ENCODE peak calls at places on chromosomes 13 and 19, in six cellular contexts. V, S, K, Y, R and C are unnamed samples.

GRCh38 chr13:59677966-59678814 is 485.5 kb downstream of the DIAPH3 start:
- DNase-seq in V (no peak), S (no peak), K (no peak), R (peak), Y (no peak), C (peak)

GRCh38 chr13:53631511-53631910 is 602.9 kb downstream of the OLFM4 start:
- DNase-seq in Y (no peak), R (no peak), K (no peak), V (no peak), S (no peak), C (no peak)

GRCh38 chr13:51781246-51782022 is 22.5 kb downstream of the DHRS12 start:
- DNase-seq in Y (no peak), R (peak), K (no peak), V (no peak), S (no peak), C (peak)

GRCh38 chr13:21672811-21673591 is 2.1 kb downstream of the FGF9 start:
- DNase-seq in R (no peak), Y (peak), S (no peak), V (no peak), K (no peak), C (peak)

GRCh38 chr13:76472916-76473315 is 413.3 kb downstream of the KCTD12 start:
- DNase-seq in K (no peak), S (no peak), V (no peak), Y (no peak), R (no peak), C (no peak)

GRCh38 chr13:77511552-77511951 is 24.0 kb upstream of the SCEL start:
- DNase-seq in K (no peak), S (no peak), V (no peak), R (no peak), Y (no peak), C (no peak)

GRCh38 chr19:12792048-12792852 is 964 bp downstream of the JUNB start:
- DNase-seq in K (peak), Y (peak), V (peak), R (peak), S (no peak), C (peak)

GRCh38 chr19:49421039-49421877 is 2.0 kb downstream of the PTH2 start:
- DNase-seq in R (peak), V (no peak), S (no peak), K (peak), Y (peak), C (peak)

GRCh38 chr19:48351341-48351752 is 12.4 kb downstream of the TMEM143 start:
- DNase-seq in V (peak), R (peak), S (peak), K (peak), Y (peak), C (peak)

GRCh38 chr13:57632276-57633140 is 964 bp downstream of the PCDH17 start:
- DNase-seq in V (no peak), Y (no peak), S (no peak), R (peak), K (no peak), C (no peak)

GRCh38 chr13:102907886-102908515 is 62.2 kb downstream of the ERCC5 start:
- DNase-seq in R (no peak), K (no peak), Y (no peak), V (no peak), S (no peak), C (peak)

DNA sequence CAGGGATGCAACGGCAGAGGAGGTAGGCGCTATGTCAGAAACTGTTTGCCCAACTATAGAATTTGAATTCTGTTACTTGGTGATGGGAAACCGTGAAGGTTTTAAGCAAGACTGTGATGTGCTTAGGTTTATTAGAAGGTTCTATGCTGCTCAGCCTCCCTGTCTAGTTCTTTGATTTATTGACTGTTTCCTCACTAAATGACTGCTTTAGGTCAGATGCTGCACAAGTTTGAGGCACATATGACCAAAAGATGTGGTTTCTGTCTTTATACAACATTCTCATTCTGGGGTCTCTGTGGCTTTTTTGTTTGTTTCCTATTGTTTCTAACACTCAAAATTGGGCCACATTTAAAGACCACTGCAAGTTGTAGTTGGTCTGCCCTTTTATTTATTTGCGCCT is 323.0 kb upstream of the OBI1 start:
- DNase-seq in V (no peak), K (no peak), S (no peak), Y (no peak), R (no peak), C (no peak)
- H3K27ac ChIP-seq in V (no peak), K (no peak), S (no peak), Y (no peak), R (no peak), C (no peak)

GRCh38 chr13:106275441-106276032 is 259.9 kb downstream of the EFNB2 start:
- DNase-seq in K (no peak), S (no peak), R (no peak), Y (no peak), V (no peak), C (no peak)

GRCh38 chr13:106277483-106278154 is 257.8 kb downstream of the EFNB2 start:
- DNase-seq in Y (no peak), S (no peak), K (no peak), V (no peak), R (no peak), C (no peak)

GRCh38 chr13:106276876-106277275 is 258.6 kb downstream of the EFNB2 start:
- DNase-seq in K (no peak), R (no peak), Y (no peak), V (no peak), S (no peak), C (no peak)

DNA sequence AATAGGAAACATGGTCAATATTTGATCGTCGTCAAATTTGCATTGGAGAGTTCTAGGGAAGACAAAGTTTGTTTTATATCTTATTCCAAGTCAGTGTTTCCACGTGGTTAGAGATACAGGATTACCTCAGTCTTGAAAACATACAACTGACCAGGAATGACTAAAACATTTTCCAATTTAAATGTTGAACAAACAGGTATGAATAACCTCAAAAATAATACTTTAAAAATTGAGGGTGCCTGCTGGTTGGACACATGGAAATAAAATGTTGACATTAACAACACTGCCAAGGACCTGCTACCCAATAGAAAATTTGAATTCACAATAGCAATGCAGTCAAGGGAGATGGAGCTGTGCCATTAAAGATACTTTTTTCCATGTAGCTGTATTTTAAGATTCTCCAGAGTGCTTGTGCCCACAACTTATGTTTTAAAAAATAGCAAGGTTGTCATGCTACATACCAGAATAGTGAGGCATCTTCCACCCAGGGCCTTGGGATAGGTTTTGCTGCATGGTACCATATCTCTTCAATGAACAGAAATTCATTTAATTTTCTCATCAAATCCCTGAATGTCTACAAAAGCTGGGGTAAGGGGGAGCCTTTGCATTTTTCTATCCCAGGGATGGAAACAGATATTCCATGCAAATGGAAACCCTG is 260.8 kb downstream of the EFNB2 start:
- DNase-seq in V (no peak), K (no peak), Y (no peak), S (no peak), R (no peak), C (no peak)
- H3K4me3 ChIP-seq in V (no peak), K (no peak), Y (no peak), S (no peak), R (no peak), C (no peak)

DNA sequence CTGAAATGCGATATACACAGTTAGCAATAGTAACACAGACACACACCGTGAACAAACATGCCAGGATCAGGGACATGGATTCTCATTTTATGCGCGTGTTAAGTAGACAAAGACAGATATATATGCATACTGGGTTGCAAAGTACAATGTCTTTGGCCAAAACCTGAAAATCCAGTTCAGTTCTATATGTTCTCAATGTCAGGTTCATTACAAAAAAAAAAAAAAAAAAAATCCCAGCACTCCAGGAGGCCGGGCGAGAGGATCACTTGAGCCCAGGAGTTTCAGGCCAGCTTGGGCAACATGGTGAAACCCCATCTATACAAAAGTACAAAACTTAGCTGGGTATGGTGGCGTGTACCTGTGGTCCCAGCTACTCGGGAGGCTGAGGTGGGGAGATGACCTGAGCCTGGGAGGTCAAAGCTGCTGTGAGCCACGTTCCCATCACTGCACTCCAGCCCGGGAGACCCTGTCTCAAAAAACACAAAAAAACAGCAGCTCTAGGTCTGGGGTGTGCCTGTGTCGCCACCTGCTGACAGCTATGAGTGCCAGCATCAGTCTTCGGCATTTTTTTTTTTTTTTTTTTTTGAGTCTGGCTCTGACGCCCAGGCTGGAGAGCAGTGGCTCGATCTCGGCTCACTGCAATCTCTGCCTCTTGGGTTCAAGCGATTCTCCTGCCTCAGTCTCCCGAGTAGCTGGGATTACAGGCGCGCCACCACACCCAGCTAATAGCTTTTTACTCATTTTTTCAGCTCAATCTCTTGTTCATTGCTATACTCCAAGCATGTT is 10.3 kb downstream of the AP2S1 start:
- DNase-seq in Y (no peak), S (no peak), K (no peak), V (peak), R (peak), C (peak)
- H3K27ac ChIP-seq in Y (peak), S (peak), K (no peak), V (no peak), R (peak), C (peak)

GRCh38 chr13:99958402-99959126 is 13.0 kb downstream of the ZIC5 start:
- DNase-seq in R (no peak), S (no peak), V (no peak), Y (no peak), K (no peak), C (no peak)

GRCh38 chr13:99959127-99959529 is 12.4 kb downstream of the ZIC5 start:
- DNase-seq in Y (no peak), K (no peak), R (no peak), V (no peak), S (no peak), C (no peak)

GRCh38 chr13:99961634-99962033 is 9.9 kb downstream of the ZIC5 start:
- DNase-seq in R (no peak), S (no peak), K (no peak), V (no peak), Y (no peak), C (no peak)

GRCh38 chr13:99960663-99961440 is 10.7 kb downstream of the ZIC5 start:
- DNase-seq in S (no peak), V (no peak), R (no peak), K (no peak), Y (no peak), C (no peak)

GRCh38 chr13:99959538-99960230 is 11.9 kb downstream of the ZIC5 start:
- DNase-seq in K (no peak), V (no peak), R (no peak), Y (no peak), S (no peak), C (no peak)
- H3K4me3 ChIP-seq in K (no peak), V (no peak), R (no peak), Y (no peak), S (no peak), C (no peak)

GRCh38 chr13:44434441-44435141 is 61.0 kb downstream of the SERP2 start:
- DNase-seq in S (no peak), Y (no peak), R (no peak), K (no peak), V (peak), C (no peak)

GRCh38 chr13:44435142-44435982 is 61.7 kb downstream of the SERP2 start:
- DNase-seq in K (peak), V (peak), Y (peak), R (peak), S (peak), C (peak)

GRCh38 chr13:44432595-44432994 is 59.0 kb downstream of the SERP2 start:
- DNase-seq in R (no peak), S (no peak), K (no peak), Y (no peak), V (peak), C (no peak)

GRCh38 chr13:44431150-44431549 is 57.5 kb downstream of the SERP2 start:
- DNase-seq in V (no peak), Y (peak), R (peak), K (no peak), S (no peak), C (peak)

GRCh38 chr13:44433863-44434262 is 60.2 kb downstream of the SERP2 start:
- DNase-seq in Y (no peak), R (no peak), K (no peak), S (no peak), V (no peak), C (no peak)
- H3K27ac ChIP-seq in Y (peak), R (peak), K (peak), S (peak), V (peak), C (peak)

GRCh38 chr19:14843587-14843986 is 5.1 kb downstream of the OR7A10 start:
- DNase-seq in S (no peak), R (no peak), Y (no peak), K (no peak), V (no peak), C (no peak)

GRCh38 chr19:14837391-14837790 is 2.4 kb upstream of the OR7A5 start:
- DNase-seq in R (no peak), V (no peak), S (no peak), Y (no peak), K (no peak), C (no peak)

GRCh38 chr19:14840206-14840605 is 5.2 kb upstream of the OR7A5 start:
- DNase-seq in Y (no peak), S (no peak), K (no peak), R (no peak), V (no peak), C (no peak)

GRCh38 chr19:14848822-14849221 is at the start of gene OR7A10:
- DNase-seq in V (no peak), R (no peak), Y (no peak), S (no peak), K (no peak), C (no peak)

DNA sequence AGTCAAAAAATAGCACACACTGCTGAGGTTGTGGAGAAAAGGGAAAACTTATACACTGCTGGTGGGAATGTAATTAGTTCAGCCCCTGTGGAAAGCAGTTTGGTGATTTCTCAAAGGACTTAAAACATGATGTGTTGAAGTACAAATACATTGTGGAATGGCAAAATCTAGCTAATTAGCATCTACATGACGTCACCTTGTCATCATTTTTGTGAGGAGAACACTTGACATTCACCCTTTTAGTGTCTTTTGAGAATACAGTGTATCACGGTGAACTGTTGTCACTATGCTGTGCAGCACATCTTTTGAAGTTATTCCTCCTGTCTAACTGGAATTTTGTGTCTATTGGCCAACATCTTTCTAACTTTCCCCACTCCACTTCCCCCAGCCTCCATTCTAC is 5.6 kb downstream of the OR7A10 start:
- DNase-seq in V (no peak), R (no peak), S (no peak), K (no peak), Y (no peak), C (no peak)
- H3K4me3 ChIP-seq in V (no peak), R (no peak), S (no peak), K (no peak), Y (no peak), C (no peak)

GRCh38 chr19:17511724-17512573 is 500 bp downstream of the PGLS start:
- DNase-seq in V (peak), Y (peak), K (peak), S (peak), R (peak), C (peak)

GRCh38 chr19:17515408-17516149 is 4.1 kb downstream of the PGLS start:
- DNase-seq in R (no peak), S (no peak), Y (no peak), K (no peak), V (no peak), C (no peak)

GRCh38 chr19:17510220-17510993 is 1.0 kb upstream of the PGLS start:
- DNase-seq in Y (no peak), K (no peak), S (no peak), R (no peak), V (no peak), C (no peak)

GRCh38 chr19:17512574-17512939 is 1.1 kb downstream of the PGLS start:
- DNase-seq in Y (no peak), S (no peak), V (no peak), R (no peak), K (no peak), C (peak)

DNA sequence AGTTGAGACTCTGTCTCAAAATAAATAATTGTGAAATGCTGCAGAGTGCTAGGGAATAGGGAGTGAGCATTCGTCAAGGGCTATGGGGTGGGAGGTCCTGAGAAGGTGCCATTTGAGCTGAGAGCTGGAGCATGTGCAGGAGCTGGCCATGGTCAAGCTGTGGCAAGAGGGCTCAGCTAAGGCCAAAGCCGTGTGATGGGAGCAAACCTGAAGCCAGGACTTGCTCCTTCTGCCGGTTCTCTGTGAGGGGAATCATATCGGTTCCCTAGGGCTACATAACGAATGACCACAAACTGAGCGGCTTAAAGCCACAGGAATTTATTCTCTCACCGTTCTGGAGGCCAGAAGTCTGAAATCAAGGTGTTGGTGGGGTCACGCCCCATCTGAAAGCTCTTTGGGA is 2.4 kb downstream of the PGLS start:
- DNase-seq in S (no peak), V (no peak), R (no peak), K (no peak), Y (no peak), C (no peak)
- H3K27ac ChIP-seq in S (no peak), V (no peak), R (no peak), K (no peak), Y (no peak), C (no peak)

GRCh38 chr19:19488875-19489690 is 26.3 kb downstream of the TSSK6 start:
- DNase-seq in V (peak), R (peak), S (peak), K (peak), Y (peak), C (peak)

GRCh38 chr19:19488041-19488874 is 27.1 kb downstream of the TSSK6 start:
- DNase-seq in V (no peak), S (no peak), K (no peak), R (peak), Y (peak), C (peak)

GRCh38 chr19:19491321-19492025 is 23.9 kb downstream of the TSSK6 start:
- DNase-seq in V (no peak), K (no peak), Y (no peak), R (no peak), S (no peak), C (no peak)

GRCh38 chr19:19490247-19490968 is 24.9 kb downstream of the TSSK6 start:
- DNase-seq in V (peak), K (peak), Y (peak), S (peak), R (peak), C (peak)

DNA sequence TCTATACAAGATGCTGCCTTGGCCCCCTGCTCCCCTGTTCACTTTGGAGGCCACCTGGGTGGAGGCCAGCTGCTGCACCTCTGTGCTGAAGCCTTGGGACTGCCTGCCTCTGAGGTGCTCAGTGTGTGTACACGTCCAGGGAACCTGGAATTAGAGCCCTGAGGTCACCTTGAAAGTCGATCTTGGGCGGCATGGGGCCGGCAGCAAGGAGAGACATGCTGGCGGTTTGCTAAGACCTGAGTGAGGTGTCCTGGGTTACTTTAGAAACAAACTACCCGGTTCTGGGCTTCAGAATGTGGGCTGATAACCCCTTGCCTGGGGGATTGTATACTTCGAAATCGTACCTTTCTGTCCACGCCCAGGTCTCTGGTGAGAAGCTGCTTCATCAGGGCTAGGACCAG is 25.5 kb downstream of the TSSK6 start:
- DNase-seq in R (peak), Y (no peak), V (no peak), K (no peak), S (no peak), C (no peak)
- H3K4me3 ChIP-seq in R (no peak), Y (no peak), V (no peak), K (no peak), S (no peak), C (no peak)